ENCODE peak calls at places on chromosomes 2 and 18, in five cellular contexts. O, C, P, F and J are unnamed samples. For H3K27me3, the result is how much of the 10 kb centered on the place peaks cover.

GRCh38 chr18:13220326-13220991 is 1.9 kb downstream of the LDLRAD4 start:
- DNase-seq in F (no peak), C (no peak), P (no peak), O (no peak), J (peak)

GRCh38 chr2:46555011-46555410 is 75.6 kb downstream of the TMEM247 start:
- DNase-seq in O (no peak), F (no peak), P (peak), C (peak), J (no peak)

GRCh38 chr2:27442282-27442980 is at the start of gene KRTCAP3:
- DNase-seq in O (peak), C (no peak), P (no peak), F (no peak), J (no peak)

GRCh38 chr2:165953306-165953654 is 296 bp downstream of the TTC21B start:
- DNase-seq in O (no peak), C (no peak), F (no peak), P (no peak), J (no peak)

GRCh38 chr2:239323473-239323872 is 77.3 kb downstream of the HDAC4 start:
- DNase-seq in O (no peak), P (no peak), C (peak), F (no peak), J (no peak)

GRCh38 chr2:218281449-218281848 is 10.9 kb downstream of the TMBIM1 start:
- DNase-seq in P (no peak), F (peak), O (no peak), C (no peak), J (no peak)

GRCh38 chr2:203534486-203535077 is 519 bp downstream of the RAPH1 start:
- DNase-seq in O (no peak), F (peak), P (peak), C (peak), J (peak)

GRCh38 chr2:205375453-205375852 is 306.8 kb upstream of the NRP2 start:
- DNase-seq in O (no peak), P (no peak), F (no peak), C (no peak), J (no peak)

GRCh38 chr2:148876190-148876588 is 1.2 kb downstream of the KIF5C start:
- DNase-seq in P (no peak), O (peak), C (no peak), F (no peak), J (no peak)

GRCh38 chr2:19038096-19039015 is 320.1 kb downstream of the OSR1 start:
- DNase-seq in F (peak), C (no peak), P (no peak), O (no peak), J (no peak)

GRCh38 chr18:59208602-59209001 is 11.4 kb upstream of the GRP start:
- DNase-seq in O (no peak), P (no peak), F (no peak), C (no peak), J (no peak)

GRCh38 chr2:152354069-152354755 is 19.2 kb downstream of the FMNL2 start:
- DNase-seq in C (no peak), F (no peak), O (no peak), P (no peak), J (no peak)

GRCh38 chr2:193895226-193895625 is 1700.5 kb upstream of the TMEFF2 start:
- DNase-seq in F (no peak), O (no peak), P (no peak), C (no peak), J (no peak)

GRCh38 chr2:20016346-20016745 is 3.9 kb upstream of the MATN3 start:
- DNase-seq in F (no peak), C (no peak), P (no peak), O (no peak), J (no peak)

GRCh38 chr2:127735537-127736399 is 34.5 kb downstream of the SFT2D3 start:
- DNase-seq in P (no peak), O (no peak), F (peak), C (no peak), J (no peak)

GRCh38 chr2:102049756-102050443 is 58.1 kb downstream of the IL1R2 start:
- DNase-seq in F (peak), O (no peak), C (no peak), P (no peak), J (no peak)

GRCh38 chr2:45404807-45405297 is 206.2 kb downstream of the SRBD1 start:
- DNase-seq in O (no peak), C (no peak), F (peak), P (no peak), J (no peak)

GRCh38 chr2:148604927-148605326 is 39.6 kb upstream of the EPC2 start:
- DNase-seq in O (no peak), C (no peak), F (no peak), P (no peak), J (no peak)

GRCh38 chr2:98709530-98709929 is 21.4 kb downstream of the MGAT4A start:
- DNase-seq in F (no peak), C (no peak), O (no peak), P (no peak), J (no peak)

GRCh38 chr2:240466579-240467148 is 31.2 kb downstream of the GPC1 start:
- DNase-seq in P (no peak), C (peak), F (no peak), O (peak), J (no peak)

GRCh38 chr2:82781516-82781915 is 1677.6 kb downstream of the SUCLG1 start:
- DNase-seq in P (no peak), C (no peak), O (no peak), F (peak), J (no peak)

GRCh38 chr18:26436176-26437031 is 111.9 kb downstream of the KCTD1 start:
- DNase-seq in P (no peak), F (peak), C (no peak), O (no peak), J (no peak)

GRCh38 chr18:56245856-56246575 is 392.4 kb downstream of the TXNL1 start:
- DNase-seq in C (no peak), P (no peak), O (no peak), F (peak), J (no peak)

GRCh38 chr18:57984490-57985109 is 59.4 kb upstream of the NEDD4L start:
- DNase-seq in P (no peak), F (no peak), O (no peak), C (no peak), J (no peak)

GRCh38 chr2:201852878-201853415 is 46.6 kb downstream of the CDK15 start:
- DNase-seq in F (peak), O (no peak), C (no peak), P (no peak), J (no peak)

GRCh38 chr2:144320491-144320890 is 199.4 kb downstream of the ZEB2 start:
- DNase-seq in O (no peak), P (no peak), C (peak), F (peak), J (no peak)

GRCh38 chr2:46540496-46541342 is 61.4 kb downstream of the TMEM247 start:
- DNase-seq in C (no peak), O (no peak), P (no peak), F (peak), J (peak)

GRCh38 chr2:163264376-163264775 is 425.8 kb upstream of the KCNH7 start:
- DNase-seq in C (no peak), F (no peak), P (no peak), O (no peak), J (no peak)

GRCh38 chr2:195500878-195501277 is 156.1 kb upstream of the SLC39A10 start:
- DNase-seq in F (no peak), O (no peak), C (no peak), P (no peak), J (no peak)

GRCh38 chr2:134021830-134022524 is 231.9 kb upstream of the MGAT5 start:
- DNase-seq in C (no peak), P (no peak), F (no peak), O (no peak), J (no peak)

GRCh38 chr2:239946570-239947311 is 78.4 kb downstream of the NDUFA10 start:
- DNase-seq in F (no peak), P (no peak), O (peak), C (no peak), J (peak)

GRCh38 chr2:230075988-230076631 is 7.4 kb upstream of the SLC16A14 start:
- DNase-seq in O (no peak), C (no peak), F (no peak), P (no peak), J (no peak)

GRCh38 chr2:101474752-101475384 is at the start of gene RFX8:
- DNase-seq in C (peak), P (no peak), F (peak), O (no peak), J (no peak)

GRCh38 chr2:240635116-240635997 is 10.1 kb downstream of the GPR35 start:
- DNase-seq in O (no peak), P (no peak), F (no peak), C (no peak), J (peak)

GRCh38 chr2:25587361-25587760 is 86.0 kb downstream of the DTNB start:
- DNase-seq in C (no peak), O (no peak), F (peak), P (no peak), J (peak)

GRCh38 chr2:95174031-95174430 is 8.4 kb downstream of the ZNF2 start:
- DNase-seq in P (no peak), F (peak), C (no peak), O (no peak), J (no peak)

GRCh38 chr2:48512586-48512985 is 17.4 kb upstream of the STON1 start:
- DNase-seq in P (no peak), C (no peak), O (no peak), F (no peak), J (no peak)

GRCh38 chr2:15808980-15809379 is 131.4 kb upstream of the MYCN start:
- DNase-seq in O (no peak), F (no peak), P (no peak), C (no peak), J (no peak)

GRCh38 chr18:79770826-79771225 is 26.9 kb upstream of the KCNG2 start:
- DNase-seq in P (no peak), O (peak), C (no peak), F (no peak), J (no peak)
- H3K27ac ChIP-seq in P (no peak), O (no peak), C (no peak), F (no peak), J (no peak)

DNA sequence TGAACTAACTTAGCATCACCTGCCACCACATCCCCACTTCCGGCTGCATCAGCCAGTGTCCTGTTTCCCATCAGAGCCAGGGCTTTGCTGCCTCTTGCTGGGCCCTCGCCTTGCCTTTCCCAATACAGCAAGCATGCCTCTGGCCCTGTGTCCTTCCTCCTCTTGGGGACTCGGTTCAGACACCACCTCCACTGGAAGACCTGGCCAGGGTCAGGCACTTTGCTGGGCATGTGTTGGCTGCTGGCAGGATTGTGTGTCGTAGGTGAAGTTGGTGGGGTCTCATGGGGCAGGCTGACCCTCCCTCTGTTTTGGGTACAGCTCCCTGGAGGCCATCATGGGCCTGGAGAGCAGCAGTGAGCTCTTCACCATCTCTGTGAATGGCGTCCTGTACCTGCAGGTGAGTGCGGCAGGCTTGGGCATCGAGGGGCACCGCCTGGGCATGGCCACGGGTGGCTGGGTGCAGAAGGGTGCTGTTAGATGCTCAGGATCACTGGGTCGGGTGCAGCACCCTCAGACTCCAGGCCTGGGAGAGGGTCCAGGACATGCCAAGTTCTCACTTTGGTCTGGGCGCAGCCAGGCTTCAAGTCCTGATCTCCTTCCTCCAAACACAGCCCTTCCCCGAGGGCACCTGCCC is 6.6 kb downstream of the ERFE start:
- DNase-seq in P (no peak), F (no peak), O (no peak), C (no peak), J (peak)
- H3K27me3 ChIP-seq in P (under half), F (under half), O (under half), C (under half), J (under half)

GRCh38 chr2:118539290-118539689 is 308.2 kb downstream of the EN1 start:
- DNase-seq in F (peak), P (peak), O (peak), C (no peak), J (no peak)
- TF ChIP-seq CTCF in F (peak), P (peak), O (no peak), C (peak), J (peak)

GRCh38 chr2:186125625-186126024 is 360.4 kb upstream of the ZC3H15 start:
- DNase-seq in P (no peak), C (no peak), F (peak), O (no peak), J (no peak)
- H3K27ac ChIP-seq in P (no peak), C (no peak), F (no peak), O (no peak), J (no peak)

GRCh38 chr2:222296911-222297599 is 1.7 kb downstream of the PAX3 start:
- DNase-seq in C (no peak), O (no peak), F (no peak), P (no peak), J (no peak)
- H3K27me3 ChIP-seq in C (under half), O (under half), F (half or more), P (half or more), J (half or more)

GRCh38 chr2:73386894-73387636 is 1.4 kb downstream of the ALMS1 start:
- DNase-seq in F (peak), P (peak), C (no peak), O (no peak), J (no peak)

GRCh38 chr2:73386342-73386868 is 769 bp downstream of the ALMS1 start:
- DNase-seq in C (no peak), P (no peak), F (no peak), O (no peak), J (no peak)

GRCh38 chr2:73383036-73383435 is 2.6 kb upstream of the ALMS1 start:
- DNase-seq in C (no peak), O (no peak), F (no peak), P (no peak), J (no peak)

GRCh38 chr2:73385486-73386341 is at the start of gene ALMS1:
- DNase-seq in C (peak), F (peak), P (peak), O (peak), J (peak)
- TF ChIP-seq CTCF in C (peak), F (no peak), P (peak), O (no peak), J (no peak)